ENCODE peak calls at places on chromosome 11, in five cellular contexts. U is H1, T is endothelial cell of umbilical vein, Z is K562, N is HCT116. E is an unnamed sample. For H3K9me3, the result is how much of the 10 kb centered on the place peaks cover.

GRCh38 chr11:11450744-11451362 is 97.8 kb upstream of the CSNK2A3 start:
- DNase-seq in Z (no peak), T (no peak), N (peak), U (no peak), E (no peak)

GRCh38 chr11:93219440-93219839 is 21.6 kb upstream of the SLC36A4 start:
- DNase-seq in T (no peak), N (no peak), U (no peak), Z (no peak), E (no peak)

GRCh38 chr11:59192446-59193020 is 20.2 kb downstream of the MPEG1 start:
- DNase-seq in U (no peak), N (no peak), Z (no peak), T (no peak), E (no peak)

GRCh38 chr11:105821781-105822180 is 200.3 kb downstream of the MSANTD4 start:
- DNase-seq in N (no peak), U (no peak), Z (no peak), T (no peak), E (no peak)

GRCh38 chr11:94314064-94314463 is 9.7 kb downstream of the IZUMO1R start:
- DNase-seq in T (no peak), Z (no peak), N (no peak), U (no peak), E (no peak)

GRCh38 chr11:80586464-80586863 is 1145.6 kb upstream of the TENM4 start:
- DNase-seq in T (no peak), U (no peak), Z (no peak), N (no peak), E (no peak)

GRCh38 chr11:108620958-108621772 is 27.6 kb upstream of the EXPH5 start:
- DNase-seq in T (no peak), N (no peak), Z (no peak), U (no peak), E (no peak)

GRCh38 chr11:69063671-69064260 is 15.0 kb downstream of the TPCN2 start:
- DNase-seq in U (no peak), N (no peak), Z (no peak), T (no peak), E (no peak)

GRCh38 chr11:130999992-131000770 is 83.9 kb upstream of the SNX19 start:
- DNase-seq in T (peak), N (peak), Z (no peak), U (no peak), E (no peak)

GRCh38 chr11:28146123-28146751 is 38.0 kb downstream of the METTL15 start:
- DNase-seq in Z (no peak), T (peak), N (peak), U (no peak), E (no peak)

GRCh38 chr11:120710354-120711187 is 199.0 kb downstream of the GRIK4 start:
- DNase-seq in T (no peak), U (peak), Z (no peak), N (peak), E (no peak)

GRCh38 chr11:20337526-20338154 is 25.9 kb upstream of the HTATIP2 start:
- DNase-seq in N (peak), U (no peak), Z (no peak), T (peak), E (no peak)

GRCh38 chr11:12529793-12530192 is 144.4 kb upstream of the TEAD1 start:
- DNase-seq in T (no peak), U (no peak), Z (no peak), N (no peak), E (no peak)

GRCh38 chr11:91773090-91773489 is 451.5 kb upstream of the FAT3 start:
- DNase-seq in Z (no peak), U (peak), T (peak), N (no peak), E (no peak)

DNA sequence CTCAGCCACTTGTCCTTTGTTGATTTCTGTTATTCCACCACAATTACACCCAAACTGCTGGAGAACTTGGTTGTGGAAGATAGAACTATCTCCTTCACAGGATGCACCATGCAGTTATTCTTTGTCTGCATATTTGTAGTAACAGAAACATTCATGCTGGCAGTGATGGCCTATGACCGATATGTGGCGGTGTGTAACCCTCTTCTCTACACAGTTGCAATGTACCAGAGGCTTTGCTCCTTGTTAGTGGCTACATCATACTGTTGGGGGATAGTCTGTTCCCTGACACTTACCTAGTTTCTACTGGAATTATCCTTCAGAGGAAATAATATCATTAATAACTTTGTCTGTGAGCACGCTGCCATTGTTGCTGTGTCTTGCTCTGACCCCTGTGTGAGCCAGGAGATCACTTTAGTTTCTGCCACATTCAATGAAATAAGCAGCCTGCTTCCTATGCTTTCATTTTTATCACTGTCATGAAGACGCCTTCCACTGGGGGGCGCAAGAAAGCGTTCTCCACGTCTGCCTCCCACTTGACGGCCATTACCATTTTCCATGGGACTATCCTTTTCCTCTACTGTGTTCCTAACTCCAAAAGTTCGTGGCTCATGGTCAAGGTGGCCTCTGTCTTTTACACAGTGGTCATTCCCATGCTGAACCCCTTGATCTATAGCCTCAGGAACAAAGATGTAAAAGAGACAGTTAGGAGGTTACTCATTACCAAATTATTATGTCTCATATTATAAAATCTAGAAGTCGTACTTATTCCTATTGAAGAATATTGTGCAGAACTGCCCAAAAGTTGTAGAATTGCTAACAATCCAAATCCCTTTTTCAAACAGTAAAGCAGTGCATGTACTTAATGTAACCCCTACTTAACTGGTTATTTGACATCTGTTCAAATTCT is 53.2 kb downstream of the OR4C6 start:
- DNase-seq in T (no peak), N (no peak), U (no peak), Z (no peak), E (no peak)
- H3K9me3 ChIP-seq in T (under half), N (under half), U (under half), Z (under half), E (under half)

GRCh38 chr11:13964771-13965074 is 2.2 kb downstream of the SPON1 start:
- DNase-seq in U (no peak), T (no peak), Z (no peak), N (no peak), E (no peak)
- TF ChIP-seq EZH2 in U (no peak), T (no peak), Z (no peak), N (no peak), E (peak)

DNA sequence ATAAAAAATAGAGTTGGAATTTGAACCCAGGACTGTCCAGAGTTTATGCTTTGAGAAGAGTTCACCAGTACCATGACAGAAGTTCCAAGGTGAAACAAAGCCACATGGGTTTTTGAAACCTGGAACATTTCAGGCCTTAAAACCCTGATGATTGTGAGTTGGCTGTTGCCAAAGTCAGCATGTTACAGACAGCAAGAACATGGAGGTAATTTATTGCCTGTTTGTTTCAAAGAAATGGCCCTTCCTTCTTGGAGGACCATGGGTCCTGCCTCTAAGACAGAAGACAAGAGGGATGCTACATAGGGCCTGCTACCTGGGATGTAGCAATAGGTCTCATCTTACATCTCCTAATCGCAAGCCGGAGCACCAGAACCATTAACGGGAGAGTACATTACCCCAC is 136.0 kb downstream of the LDLRAD3 start:
- DNase-seq in Z (no peak), T (no peak), N (no peak), U (no peak), E (no peak)
- TF ChIP-seq POLR2AphosphoS5 in Z (no peak), T (no peak), N (no peak), U (no peak), E (no peak)

DNA sequence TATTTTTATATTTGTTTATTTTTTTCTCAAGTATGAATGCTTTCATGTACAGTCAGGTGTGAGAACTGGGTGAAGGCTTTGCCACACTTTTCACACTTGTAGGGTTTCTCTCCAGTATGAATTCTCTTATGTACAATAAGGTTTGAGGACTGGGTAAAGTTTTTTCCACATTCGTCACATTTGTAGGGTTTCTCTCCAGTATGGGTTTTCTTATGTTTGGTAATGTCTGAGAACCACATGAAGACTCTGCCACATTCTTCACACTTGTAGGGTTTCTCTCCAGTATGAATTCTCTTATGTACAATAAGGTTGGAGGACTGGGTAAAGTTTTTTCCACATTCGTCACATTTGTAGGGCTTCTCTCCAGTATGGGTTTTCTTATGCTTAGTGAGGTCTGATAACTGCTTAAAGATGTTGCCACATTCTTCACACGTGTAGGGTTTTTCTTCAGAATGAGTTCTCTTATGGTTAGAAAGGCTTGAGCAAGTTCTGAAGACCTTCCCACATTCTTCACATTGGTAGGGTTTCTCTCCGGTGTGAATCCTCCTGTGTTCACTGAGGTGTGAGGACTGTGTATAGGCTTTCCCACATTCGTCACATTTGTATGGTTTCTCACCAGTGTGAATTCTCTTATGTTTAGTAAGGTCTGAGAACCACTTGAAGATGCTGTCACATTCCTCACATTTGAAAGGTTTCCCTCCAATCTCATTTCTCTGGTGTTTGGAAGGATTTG is 19.7 kb downstream of the ZNF195 start:
- DNase-seq in T (no peak), U (no peak), N (no peak), Z (no peak), E (no peak)
- H3K9me3 ChIP-seq in T (under half), U (half or more), N (under half), Z (half or more), E (half or more)

DNA sequence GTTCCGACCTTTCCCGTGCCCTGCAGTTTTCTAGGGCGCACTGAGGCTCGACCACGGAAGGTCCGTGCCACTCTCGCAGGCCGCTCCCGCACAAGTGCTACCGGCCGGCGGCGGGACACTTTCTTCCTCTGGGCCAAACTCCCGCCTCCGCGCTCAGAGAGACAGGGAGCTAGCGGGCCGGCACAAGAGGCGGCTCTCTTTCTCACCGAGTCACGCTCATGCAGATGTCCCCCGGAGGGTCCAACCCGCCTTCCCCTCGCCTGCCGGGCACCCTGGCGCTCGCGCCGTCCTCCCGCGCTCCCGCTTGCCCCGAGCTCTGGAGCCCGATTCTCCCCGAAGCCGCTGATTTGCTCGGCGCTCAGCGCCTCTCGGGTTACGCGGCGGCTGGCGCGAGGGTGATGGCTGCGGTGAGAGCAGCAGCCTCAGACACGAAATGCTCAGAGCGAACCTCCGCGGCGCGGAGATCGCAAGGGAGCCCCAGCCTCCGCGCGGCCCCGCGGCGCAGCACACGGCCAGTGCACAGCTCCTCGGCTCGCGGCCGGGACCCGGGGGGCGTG is 1.0 kb downstream of the LMO1 start:
- DNase-seq in N (no peak), T (peak), Z (no peak), U (no peak), E (no peak)
- TF ChIP-seq EZH2 in N (no peak), T (peak), Z (no peak), U (peak), E (peak)

GRCh38 chr11:9738700-9739099 is 74.8 kb downstream of the SWAP70 start:
- DNase-seq in Z (no peak), T (no peak), U (no peak), N (no peak), E (no peak)
- TF ChIP-seq POLR2AphosphoS5 in Z (no peak), T (no peak), U (no peak), N (no peak), E (no peak)

GRCh38 chr11:118277312-118277711 is 13.2 kb upstream of the MPZL2 start:
- DNase-seq in U (no peak), N (peak), Z (no peak), T (peak), E (no peak)
- H3K9me3 ChIP-seq in U (under half), N (under half), Z (under half), T (under half), E (under half)

GRCh38 chr11:129412501-129412900 is 36.9 kb downstream of the BARX2 start:
- DNase-seq in Z (peak), N (no peak), U (no peak), T (no peak), E (no peak)
- TF ChIP-seq EZH2 in Z (no peak), N (no peak), U (no peak), T (no peak), E (no peak)